ENCODE peak calls at places on chromosomes 6 and 20, in five cellular contexts. E is GM12878, Q is upper lobe of left lung, Z is HepG2, M is A549. Y is an unnamed sample.

GRCh38 chr20:20027284-20027683 is 10.1 kb downstream of the NAA20 start:
- ATAC-seq in E (no peak), Q (no peak), Z (no peak), M (no peak), Y (no peak)

GRCh38 chr6:90417385-90417784 is 120.7 kb upstream of the BACH2 start:
- ATAC-seq in E (no peak), Q (no peak), Z (no peak), M (no peak), Y (no peak)

GRCh38 chr6:56268266-56268665 is 20.9 kb upstream of the COL21A1 start:
- ATAC-seq in E (no peak), Q (no peak), Z (no peak), M (no peak), Y (no peak)

GRCh38 chr6:149451361-149452061 is 33.3 kb downstream of the ZC3H12D start:
- ATAC-seq in E (no peak), Q (peak; percentile 24), Z (no peak), M (no peak), Y (no peak)

GRCh38 chr20:51758978-51759544 is 9.1 kb downstream of the ATP9A start:
- ATAC-seq in E (no peak), Q (no peak), Z (peak; percentile 83), M (no peak), Y (peak; percentile 41)

GRCh38 chr6:116954335-116954734 is 77.3 kb downstream of the RFX6 start:
- ATAC-seq in E (no peak), Q (no peak), Z (peak; percentile 24), M (no peak), Y (no peak)

GRCh38 chr20:18712116-18712515 is 101.5 kb upstream of the SCP2D1 start:
- ATAC-seq in E (no peak), Q (no peak), Z (no peak), M (no peak), Y (no peak)

GRCh38 chr6:109170333-109170732 is 75.0 kb downstream of the CEP57L1 start:
- ATAC-seq in E (no peak), Q (no peak), Z (no peak), M (no peak), Y (no peak)

GRCh38 chr6:170181338-170181690 is 109.6 kb downstream of the DLL1 start:
- ATAC-seq in E (no peak), Q (no peak), Z (no peak), M (no peak), Y (no peak)

GRCh38 chr20:7940341-7940740 is at the start of gene HAO1:
- ATAC-seq in E (no peak), Q (no peak), Z (peak; percentile 43), M (no peak), Y (no peak)
- TF ChIP-seq POLR2A in E (no peak), Q (no peak), Z (no peak), M (no peak), Y (no peak)

GRCh38 chr20:62804632-62805364 is at the start of gene OGFR:
- ATAC-seq in E (peak; percentile 58), Q (peak; percentile 71), Z (no peak), M (no peak), Y (peak; percentile 55)

GRCh38 chr20:62804021-62804631 is 509 bp upstream of the OGFR start:
- ATAC-seq in E (peak; percentile 32), Q (no peak), Z (peak; percentile 8), M (peak; percentile 21), Y (peak; percentile 11)

GRCh38 chr20:62806383-62807050 is 1.9 kb downstream of the OGFR start:
- ATAC-seq in E (no peak), Q (no peak), Z (no peak), M (no peak), Y (no peak)

GRCh38 chr20:62805365-62805710 is 703 bp downstream of the OGFR start:
- ATAC-seq in E (peak; percentile 54), Q (no peak), Z (peak; percentile 10), M (no peak), Y (peak; percentile 30)

GRCh38 chr20:62805711-62806382 is 1.2 kb downstream of the OGFR start:
- ATAC-seq in E (peak; percentile 7), Q (peak; percentile 40), Z (peak; percentile 76), M (peak; percentile 4), Y (peak; percentile 29)
- TF ChIP-seq POLR2A in E (no peak), Q (no peak), Z (peak; percentile 78), M (no peak), Y (no peak)

GRCh38 chr6:140858381-140858971 is 1274.2 kb upstream of the GJE1 start:
- ATAC-seq in E (peak; percentile 27), Q (no peak), Z (no peak), M (no peak), Y (no peak)

GRCh38 chr6:140855520-140855919 is 1277.2 kb upstream of the GJE1 start:
- ATAC-seq in E (no peak), Q (no peak), Z (no peak), M (no peak), Y (no peak)

GRCh38 chr6:140854363-140854762 is 1278.4 kb upstream of the GJE1 start:
- ATAC-seq in E (no peak), Q (peak; percentile 41), Z (no peak), M (no peak), Y (peak; percentile 41)

GRCh38 chr6:140857734-140858380 is 1274.9 kb upstream of the GJE1 start:
- ATAC-seq in E (no peak), Q (peak; percentile 81), Z (no peak), M (peak; percentile 83), Y (peak; percentile 87)
- TF ChIP-seq POLR2A in E (no peak), Q (no peak), Z (no peak), M (no peak), Y (no peak)

GRCh38 chr20:33675127-33675954 is 1.1 kb upstream of the NECAB3 start:
- ATAC-seq in E (no peak), Q (peak; percentile 2), Z (no peak), M (no peak), Y (peak; percentile 58)

GRCh38 chr20:33673411-33674293 is 576 bp downstream of the NECAB3 start:
- ATAC-seq in E (peak; percentile 64), Q (no peak), Z (peak; percentile 35), M (peak; percentile 66), Y (no peak)

GRCh38 chr20:33676121-33676520 is 1.9 kb upstream of the NECAB3 start:
- ATAC-seq in E (no peak), Q (no peak), Z (no peak), M (no peak), Y (no peak)

GRCh38 chr20:33673115-33673410 is 1.2 kb downstream of the NECAB3 start:
- ATAC-seq in E (no peak), Q (no peak), Z (peak; percentile 1), M (no peak), Y (no peak)

GRCh38 chr20:33674294-33675126 is at the start of gene NECAB3:
- ATAC-seq in E (peak; percentile 90), Q (peak; percentile 94), Z (peak; percentile 81), M (peak; percentile 82), Y (peak; percentile 88)
- TF ChIP-seq POLR2A in E (peak; percentile 56), Q (no peak), Z (peak; percentile 92), M (peak; percentile 86), Y (peak; percentile 61)

DNA sequence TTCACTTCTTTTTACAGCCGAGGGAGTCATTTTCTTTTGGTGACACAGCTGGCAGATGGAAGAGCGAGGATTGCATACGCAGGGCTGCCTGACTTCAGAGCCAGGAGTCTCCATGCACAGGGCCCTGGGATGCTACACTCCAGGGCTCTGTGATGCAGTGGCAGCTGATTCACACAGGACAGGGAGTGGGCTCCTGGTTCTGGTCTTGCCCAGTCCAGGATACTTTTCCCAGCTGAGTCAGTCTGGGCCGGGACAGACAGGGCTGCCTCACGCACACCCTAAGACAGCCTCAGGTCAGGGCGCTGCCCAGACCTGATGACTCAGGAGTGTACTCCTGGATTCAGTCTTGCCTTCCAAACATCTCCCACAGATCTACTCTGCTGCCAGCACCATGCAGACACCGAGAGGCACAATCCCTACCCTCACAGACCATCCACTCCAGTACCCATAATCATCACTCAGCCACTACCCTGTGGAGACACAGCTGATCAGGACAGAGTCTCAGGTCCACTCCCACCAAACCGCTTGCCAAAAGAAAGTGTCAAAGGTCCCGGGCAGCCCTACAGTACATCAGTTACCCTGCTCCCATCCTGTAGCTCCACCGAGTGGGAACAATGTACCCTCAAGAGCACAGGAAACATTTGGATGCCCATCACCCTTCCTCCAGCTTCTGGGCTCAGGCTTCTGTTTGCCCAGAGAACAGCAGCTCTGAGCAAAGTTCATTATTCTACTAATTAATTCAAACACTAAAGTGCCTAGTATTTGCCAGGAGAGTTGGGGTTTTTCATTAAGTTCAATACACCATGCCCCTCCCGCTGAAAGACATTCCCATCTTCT is 11.5 kb downstream of the SDC4 start:
- ATAC-seq in E (no peak), Q (peak; percentile 53), Z (peak; percentile 65), M (peak; percentile 91), Y (peak; percentile 81)
- TF ChIP-seq POLR2A in E (no peak), Q (no peak), Z (no peak), M (no peak), Y (no peak)

GRCh38 chr20:36439731-36440072 is 101.6 kb upstream of the MYL9 start:
- ATAC-seq in E (peak; percentile 10), Q (no peak), Z (no peak), M (no peak), Y (no peak)

GRCh38 chr20:36432096-36432495 is 109.2 kb upstream of the MYL9 start:
- ATAC-seq in E (no peak), Q (no peak), Z (no peak), M (no peak), Y (no peak)

GRCh38 chr20:36439040-36439730 is 102.1 kb upstream of the MYL9 start:
- ATAC-seq in E (peak; percentile 88), Q (peak; percentile 62), Z (peak; percentile 70), M (peak; percentile 67), Y (peak; percentile 59)

GRCh38 chr20:36434383-36434782 is 106.9 kb upstream of the MYL9 start:
- ATAC-seq in E (peak; percentile 40), Q (no peak), Z (no peak), M (no peak), Y (no peak)

DNA sequence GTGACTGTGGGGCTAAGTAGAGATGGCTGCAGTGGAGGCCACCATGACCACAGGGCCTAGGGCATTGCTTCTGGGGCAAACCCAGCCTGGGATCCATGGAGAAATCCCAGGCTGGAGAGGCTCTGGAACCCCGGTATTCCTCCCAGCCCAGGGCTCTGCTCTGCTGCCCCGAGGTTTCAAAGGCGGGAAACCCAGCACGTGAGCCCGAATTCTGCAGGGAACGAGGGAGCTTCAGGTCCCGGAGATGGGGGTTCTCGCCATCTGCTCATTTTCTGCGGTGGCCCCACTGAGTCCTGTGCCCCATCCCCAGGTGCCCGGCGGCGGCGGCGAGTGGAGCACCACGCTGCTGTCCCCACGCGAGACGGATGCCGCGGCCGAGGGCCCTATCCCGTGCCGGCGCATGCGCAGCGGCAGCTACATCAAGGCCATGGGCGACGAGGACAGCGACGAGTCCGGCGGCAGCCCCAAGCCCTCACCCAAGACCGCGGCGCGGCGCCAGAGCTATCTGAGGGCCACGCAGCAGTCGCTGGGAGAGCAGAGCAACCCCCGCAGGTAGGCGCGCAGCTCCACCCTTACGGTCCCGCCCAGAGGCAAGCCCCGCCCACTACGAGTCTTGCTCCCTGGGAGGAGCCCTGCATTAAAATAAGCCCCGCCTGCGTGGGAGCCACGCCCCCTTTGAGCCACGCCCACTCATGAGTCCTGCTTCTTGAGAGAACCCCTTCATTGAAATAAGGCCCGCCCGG is 105.3 kb upstream of the MYL9 start:
- ATAC-seq in E (peak; percentile 48), Q (peak; percentile 77), Z (peak; percentile 24), M (peak; percentile 38), Y (peak; percentile 54)
- TF ChIP-seq POLR2A in E (no peak), Q (no peak), Z (no peak), M (peak; percentile 17), Y (no peak)

GRCh38 chr20:38432292-38432691 is 2.8 kb downstream of the SNHG17 start:
- ATAC-seq in E (no peak), Q (no peak), Z (no peak), M (no peak), Y (no peak)
- TF ChIP-seq POLR2A in E (peak; percentile 47), Q (no peak), Z (peak; percentile 4), M (no peak), Y (no peak)